ENCODE peak calls at places on chromosomes 11 and 22, in five cellular contexts. L is adrenal gland, A is ovary, X is body of pancreas, W is H1. C is an unnamed sample. For H3K27me3, the result is how much of the 10 kb centered on the place peaks cover.

GRCh38 chr11:28903716-28904115 is 795.5 kb downstream of the METTL15 start:
- DNase-seq in X (no peak), L (no peak), A (no peak), W (no peak), C (no peak)

GRCh38 chr22:23832226-23833016 is 6.4 kb downstream of the DERL3 start:
- DNase-seq in W (no peak), A (peak), L (peak), X (no peak), C (peak)

GRCh38 chr11:134252539-134253188 is 488 bp downstream of the THYN1 start:
- DNase-seq in A (peak), X (peak), L (peak), W (no peak), C (no peak)

GRCh38 chr11:134033696-134034491 is 35.0 kb upstream of the JAM3 start:
- DNase-seq in W (peak), X (peak), A (peak), L (peak), C (peak)

GRCh38 chr11:66725646-66726045 is 3.4 kb downstream of the SPTBN2 start:
- DNase-seq in X (no peak), L (no peak), W (no peak), A (no peak), C (peak)

GRCh38 chr11:124938206-124938765 is 2.4 kb upstream of the HEPACAM start:
- DNase-seq in L (no peak), A (no peak), W (no peak), X (no peak), C (no peak)

GRCh38 chr11:77981346-77981947 is 13.0 kb downstream of the INTS4 start:
- DNase-seq in X (no peak), L (no peak), W (no peak), A (no peak), C (no peak)

GRCh38 chr11:67006029-67006884 is 16.7 kb upstream of the SYT12 start:
- DNase-seq in X (no peak), L (no peak), A (no peak), W (no peak), C (no peak)

GRCh38 chr11:44310456-44311272 is 725 bp upstream of the ALX4 start:
- DNase-seq in L (no peak), W (no peak), X (no peak), A (no peak), C (no peak)

GRCh38 chr11:128610765-128611617 is 23.6 kb upstream of the ETS1 start:
- DNase-seq in W (no peak), X (no peak), L (no peak), A (no peak), C (no peak)

GRCh38 chr22:39277135-39277607 is 32.4 kb upstream of the PDGFB start:
- DNase-seq in L (no peak), W (no peak), X (no peak), A (no peak), C (no peak)

GRCh38 chr11:80023416-80023815 is 582.6 kb upstream of the TENM4 start:
- DNase-seq in W (no peak), X (no peak), L (no peak), A (no peak), C (no peak)

GRCh38 chr11:100831929-100832480 is 144.9 kb downstream of the ARHGAP42 start:
- DNase-seq in X (no peak), A (no peak), L (no peak), W (no peak), C (no peak)

GRCh38 chr11:27357250-27357649 is 5.8 kb downstream of the CCDC34 start:
- DNase-seq in L (no peak), X (peak), A (no peak), W (no peak), C (no peak)

GRCh38 chr11:128894685-128895084 is 3.5 kb downstream of the KCNJ5 start:
- DNase-seq in A (peak), X (peak), W (no peak), L (peak), C (peak)

GRCh38 chr11:18730020-18730419 is 4.0 kb upstream of the IGSF22 start:
- DNase-seq in X (no peak), A (no peak), L (no peak), W (no peak), C (no peak)

GRCh38 chr11:58391879-58392278 is 14.8 kb downstream of the OR5B3 start:
- DNase-seq in W (no peak), L (no peak), X (no peak), A (no peak), C (no peak)

GRCh38 chr11:67695606-67696005 is 21.2 kb upstream of the ALDH3B2 start:
- DNase-seq in W (no peak), X (no peak), L (no peak), A (no peak), C (no peak)

GRCh38 chr11:102157219-102157618 is 47.0 kb downstream of the YAP1 start:
- DNase-seq in X (peak), A (peak), L (peak), W (no peak), C (peak)

GRCh38 chr22:49565516-49565855 is 262.2 kb downstream of the BRD1 start:
- DNase-seq in L (no peak), X (no peak), A (peak), W (no peak), C (peak)

GRCh38 chr22:46003271-46004091 is 26.5 kb upstream of the WNT7B start:
- DNase-seq in W (no peak), X (no peak), A (peak), L (no peak), C (peak)

GRCh38 chr11:86091566-86091965 is 22.7 kb upstream of the PICALM start:
- DNase-seq in L (no peak), X (no peak), W (no peak), A (no peak), C (no peak)

GRCh38 chr22:17655289-17655688 is 16.7 kb downstream of the BCL2L13 start:
- DNase-seq in A (no peak), X (no peak), L (no peak), W (no peak), C (no peak)

GRCh38 chr11:110518809-110519514 is 89.2 kb downstream of the FDX1 start:
- DNase-seq in W (no peak), L (no peak), A (no peak), X (no peak), C (no peak)

GRCh38 chr11:115168229-115168671 is 336.0 kb downstream of the CADM1 start:
- DNase-seq in A (no peak), X (no peak), L (peak), W (no peak), C (no peak)

GRCh38 chr11:117328414-117329010 is 858 bp downstream of the CEP164 start:
- DNase-seq in W (no peak), X (peak), A (no peak), L (peak), C (peak)

GRCh38 chr11:36161572-36161971 is 127.7 kb downstream of the COMMD9 start:
- DNase-seq in X (no peak), W (no peak), A (no peak), L (no peak), C (no peak)

DNA sequence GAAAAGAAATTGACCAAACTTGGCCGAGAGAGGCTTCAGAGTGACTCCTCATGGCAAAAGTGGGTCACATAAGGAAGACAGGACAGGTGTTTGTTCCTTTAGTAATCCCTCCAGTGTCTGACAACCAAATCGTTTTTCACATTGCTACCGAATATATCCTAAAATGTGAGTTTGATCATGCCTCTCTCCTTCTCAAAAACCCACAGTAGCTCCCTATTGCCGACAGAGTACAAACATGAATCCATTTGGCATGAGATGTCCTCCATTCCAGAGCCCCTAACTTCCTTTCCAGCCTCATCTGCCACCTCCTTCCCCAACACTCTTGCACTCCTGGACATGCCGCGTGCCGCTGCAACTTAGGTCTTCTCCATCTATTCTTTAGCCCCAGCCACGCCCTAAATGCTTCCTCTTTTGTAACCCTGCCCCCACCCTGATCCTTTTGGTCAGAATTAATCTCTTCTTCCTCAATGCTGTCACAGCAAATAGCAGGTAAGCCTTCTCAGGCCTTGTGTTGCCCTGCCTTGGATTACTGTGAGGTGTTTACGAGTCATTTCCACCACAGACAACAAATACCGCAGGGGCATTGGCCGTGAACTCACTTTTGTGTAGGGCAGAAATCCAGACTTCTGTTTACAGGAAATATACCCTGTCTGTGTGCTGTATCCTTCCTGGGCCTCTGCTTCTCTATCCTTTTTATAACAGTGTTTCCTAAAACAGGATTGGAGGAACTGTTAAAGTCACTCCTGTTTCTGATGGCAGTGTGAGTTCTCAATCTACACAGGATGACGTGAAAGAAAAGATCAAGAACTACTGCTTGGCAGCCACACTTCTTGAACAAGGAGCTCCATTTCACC is 66.0 kb upstream of the FTH1 start:
- DNase-seq in W (no peak), X (no peak), A (no peak), L (no peak), C (no peak)
- H3K27me3 ChIP-seq in W (under half), X (under half), A (under half), L (under half), C (under half)

DNA sequence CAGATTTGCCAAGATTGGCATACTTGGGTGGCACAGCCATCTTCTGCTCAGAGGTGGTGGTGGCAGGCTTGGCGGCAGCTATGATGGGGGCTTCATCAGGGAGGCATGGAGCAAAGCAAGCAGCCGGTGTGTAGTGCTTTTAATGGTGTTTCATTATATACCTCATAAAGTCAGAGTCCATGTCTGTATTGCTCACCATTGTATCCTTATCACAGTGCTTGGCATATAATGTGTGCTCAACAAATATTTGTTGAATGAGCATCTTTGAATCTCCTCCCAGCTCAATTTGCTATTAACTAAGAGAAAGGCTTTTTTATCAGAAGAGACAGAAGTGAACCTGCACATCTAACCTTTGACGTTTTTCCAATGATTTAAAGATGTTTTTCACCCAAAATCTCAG is 7.7 kb upstream of the DNHD1 start:
- DNase-seq in X (no peak), W (no peak), L (no peak), A (no peak), C (no peak)
- TF ChIP-seq POLR2A in X (no peak), W (no peak), L (no peak), A (no peak), C (no peak)

GRCh38 chr11:126544311-126545056 is 189.0 kb downstream of the ST3GAL4 start:
- DNase-seq in L (peak), A (no peak), X (no peak), W (no peak), C (peak)

GRCh38 chr11:126543691-126544090 is 188.2 kb downstream of the ST3GAL4 start:
- DNase-seq in L (peak), W (no peak), A (no peak), X (no peak), C (no peak)

GRCh38 chr11:126546694-126547093 is 191.2 kb downstream of the ST3GAL4 start:
- DNase-seq in A (no peak), L (no peak), X (no peak), W (no peak), C (no peak)

GRCh38 chr11:126546191-126546590 is 190.7 kb downstream of the ST3GAL4 start:
- DNase-seq in W (no peak), A (no peak), L (no peak), X (no peak), C (no peak)

DNA sequence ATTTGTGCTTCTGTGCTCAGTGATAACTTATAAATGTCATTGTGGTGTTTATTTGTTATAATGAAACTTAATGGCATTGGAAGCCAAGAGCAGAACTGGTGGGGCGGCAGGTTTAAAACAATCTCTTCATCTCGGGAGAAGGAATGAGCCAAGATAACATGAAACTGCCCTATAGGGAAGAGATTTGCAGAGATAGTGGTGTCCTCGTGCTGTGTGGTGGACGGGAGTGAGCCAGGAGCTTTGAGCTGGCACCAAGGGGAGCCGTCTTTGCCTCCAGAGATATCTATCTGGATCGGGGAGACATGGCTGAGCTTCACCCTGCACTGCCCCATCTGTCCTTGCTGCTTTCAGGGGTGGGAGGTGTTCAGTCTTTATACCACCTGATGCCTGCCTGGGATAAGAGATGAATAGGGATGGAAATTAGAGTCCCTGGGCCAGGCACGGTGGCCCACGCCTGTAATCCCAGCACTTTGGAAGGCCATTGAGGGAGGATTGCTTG is 189.6 kb downstream of the ST3GAL4 start:
- DNase-seq in X (no peak), L (no peak), W (no peak), A (no peak), C (no peak)
- H3K27me3 ChIP-seq in X (under half), L (under half), W (under half), A (under half), C (under half)

DNA sequence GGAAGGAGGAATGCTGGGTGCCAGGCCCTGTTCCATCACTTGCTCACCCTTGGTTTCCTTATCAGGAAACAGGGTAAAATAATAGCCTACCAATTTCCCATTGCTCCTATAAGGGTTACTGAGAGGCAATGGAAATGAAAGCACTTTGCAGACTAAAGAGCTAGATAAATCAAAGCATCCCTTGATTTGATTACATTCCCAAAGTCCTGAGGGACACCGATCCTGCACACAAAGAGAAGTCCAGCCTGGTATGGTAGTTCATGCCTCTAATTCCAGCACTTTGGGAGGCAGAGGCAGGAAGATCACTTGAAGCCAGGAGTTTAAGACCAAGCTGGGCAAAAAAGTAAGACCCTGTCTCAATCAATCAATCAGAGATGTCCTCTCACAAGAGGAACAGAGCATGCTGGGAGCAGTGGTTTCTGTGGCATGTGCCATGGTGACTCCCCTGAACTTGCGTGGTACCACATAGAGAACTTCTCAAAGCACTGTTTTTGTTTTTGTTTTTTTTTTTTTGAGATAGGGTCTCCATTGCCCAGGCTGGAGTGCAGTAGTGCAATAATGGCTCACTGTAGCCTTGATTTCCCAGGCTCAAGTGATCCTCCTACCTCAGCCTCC is 10.7 kb downstream of the TBC1D10A start:
- DNase-seq in W (no peak), L (no peak), X (no peak), A (no peak), C (no peak)
- TF ChIP-seq POLR2A in W (no peak), L (no peak), X (no peak), A (no peak), C (no peak)

DNA sequence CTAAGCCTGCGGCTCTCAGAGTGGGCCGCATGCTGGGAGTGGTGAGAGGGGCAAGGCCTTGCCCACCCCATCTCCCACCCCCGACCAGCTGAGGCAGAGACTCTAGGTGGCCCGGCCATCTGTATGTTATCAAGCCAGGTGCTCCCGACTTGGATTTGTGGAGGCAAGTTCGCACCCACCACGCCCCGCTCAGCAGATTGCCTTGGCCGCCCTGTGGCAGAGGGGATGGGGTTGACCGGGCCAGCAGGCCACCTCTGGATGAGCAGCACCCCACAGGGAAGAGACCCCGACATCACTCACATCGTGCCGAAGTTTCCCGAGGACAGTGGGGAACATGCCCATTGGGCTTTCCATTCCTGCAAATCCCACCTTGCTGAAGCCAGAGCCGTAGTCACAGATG is 40.8 kb downstream of the DHCR7 start:
- DNase-seq in W (no peak), A (no peak), L (no peak), X (no peak), C (no peak)
- H3K27me3 ChIP-seq in W (under half), A (under half), L (under half), X (under half), C (under half)